ENCODE peak calls at places on chromosomes 2 and 18, in six cellular contexts. V, K, S, R, G and N are unnamed samples.

GRCh38 chr2:110770696-110771425 is 38.5 kb downstream of the ACOXL start:
- DNase-seq in G (peak; percentile 27), S (peak; percentile 96), R (no peak), K (no peak), V (no peak), N (no peak)

GRCh38 chr2:27322301-27322765 is 564 bp downstream of the MPV17 start:
- DNase-seq in K (peak; percentile 27), S (no peak), G (no peak), V (no peak), R (no peak), N (peak; percentile 5)

GRCh38 chr18:5294618-5295230 is 802 bp downstream of the ZBTB14 start:
- DNase-seq in V (peak; percentile 53), G (peak; percentile 47), R (peak; percentile 56), S (no peak), K (peak; percentile 30), N (peak; percentile 75)

GRCh38 chr2:75054296-75054695 is 95.9 kb downstream of the POLE4 start:
- DNase-seq in K (no peak), R (no peak), V (no peak), G (no peak), S (no peak), N (no peak)

GRCh38 chr2:27651056-27651455 is 12.4 kb downstream of the SUPT7L start:
- DNase-seq in G (no peak), K (no peak), R (no peak), S (no peak), V (no peak), N (peak; percentile 88)

GRCh38 chr2:121297217-121297830 is 12.3 kb upstream of the TFCP2L1 start:
- DNase-seq in K (no peak), G (no peak), S (no peak), V (no peak), R (no peak), N (no peak)

GRCh38 chr2:229728360-229728759 is 14.0 kb upstream of the DNER start:
- DNase-seq in G (peak; percentile 50), K (no peak), R (no peak), S (no peak), V (no peak), N (no peak)

GRCh38 chr2:17827306-17827705 is 11.0 kb downstream of the MSGN1 start:
- DNase-seq in R (no peak), K (no peak), S (no peak), G (no peak), V (no peak), N (no peak)

GRCh38 chr2:129880309-129880708 is 99.2 kb upstream of the RAB6C start:
- DNase-seq in K (no peak), R (no peak), V (no peak), S (no peak), G (no peak), N (no peak)